ENCODE peak calls at places on chromosomes 12 and 14, in six cellular contexts. S, D, A, I, V and F are unnamed samples.

GRCh38 chr14:101950100-101950499 is 14.3 kb upstream of the DYNC1H1 start:
- DNase-seq in S (no peak), D (no peak), I (no peak), V (no peak), A (no peak), F (no peak)

GRCh38 chr12:6699989-6700645 is 498 bp downstream of the PIANP start:
- DNase-seq in A (no peak), V (no peak), S (peak), D (no peak), I (no peak), F (no peak)

GRCh38 chr14:92964124-92965109 is 41.5 kb downstream of the CHGA start:
- DNase-seq in A (no peak), D (no peak), I (no peak), S (no peak), V (no peak), F (no peak)

GRCh38 chr12:32896438-32897275 is at the start of gene PKP2:
- DNase-seq in I (no peak), D (no peak), A (peak), S (peak), V (peak), F (peak)

GRCh38 chr12:124906606-124907261 is 7.7 kb downstream of the UBC start:
- DNase-seq in D (peak), A (peak), V (peak), S (peak), I (peak), F (peak)

GRCh38 chr12:49893753-49894752 is 9.6 kb downstream of the FAIM2 start:
- DNase-seq in A (peak), D (no peak), S (no peak), I (no peak), V (peak), F (no peak)

GRCh38 chr12:125125271-125125670 is 60.0 kb downstream of the AACS start:
- DNase-seq in S (no peak), D (no peak), I (no peak), V (no peak), A (no peak), F (no peak)

GRCh38 chr14:51182166-51182565 is 57.9 kb upstream of the TMX1 start:
- DNase-seq in I (no peak), S (no peak), V (no peak), A (peak), D (peak), F (no peak)

GRCh38 chr12:6230321-6231110 is 30.3 kb downstream of the CD9 start:
- DNase-seq in D (no peak), V (peak), I (peak), S (peak), A (peak), F (no peak)

GRCh38 chr12:91139264-91139663 is 28.0 kb upstream of the LUM start:
- DNase-seq in I (no peak), V (no peak), D (no peak), S (no peak), A (peak), F (no peak)

GRCh38 chr12:44881197-44881596 is 5.1 kb upstream of the NELL2 start:
- DNase-seq in A (no peak), V (no peak), D (no peak), I (no peak), S (no peak), F (no peak)

GRCh38 chr12:47139010-47139681 is 59.4 kb upstream of the AMIGO2 start:
- DNase-seq in S (no peak), D (no peak), V (no peak), I (no peak), A (no peak), F (no peak)

GRCh38 chr12:6089041-6089823 is 35.2 kb downstream of the VWF start:
- DNase-seq in I (no peak), V (no peak), A (no peak), D (no peak), S (no peak), F (no peak)